ENCODE peak calls at places on chromosome 12, in four cellular contexts. One of them, this sample, is unnamed.

GRCh38 chr12:37545759-37546158 is 770.8 kb upstream of the ALG10B start:
- DNase-seq in psoas muscle: no peak
- DNase-seq in tibial artery: no peak
- DNase-seq in WERI-Rb-1: no peak
- DNase-seq in this sample: no peak

GRCh38 chr12:7189398-7190267 is at the start of gene PEX5:
- DNase-seq in WERI-Rb-1: peak
- DNase-seq in psoas muscle: peak
- DNase-seq in tibial artery: peak
- DNase-seq in this sample: peak

GRCh38 chr12:8108808-8109398 is 14.5 kb upstream of the CLEC4A start:
- DNase-seq in psoas muscle: peak
- DNase-seq in WERI-Rb-1: peak
- DNase-seq in tibial artery: peak
- DNase-seq in this sample: peak

GRCh38 chr12:42495244-42495643 is 94.3 kb downstream of the PRICKLE1 start:
- DNase-seq in psoas muscle: no peak
- DNase-seq in tibial artery: no peak
- DNase-seq in WERI-Rb-1: no peak
- DNase-seq in this sample: no peak

GRCh38 chr12:55797068-55797467 is 20.5 kb downstream of the SARNP start:
- DNase-seq in tibial artery: no peak
- DNase-seq in psoas muscle: no peak
- DNase-seq in WERI-Rb-1: peak
- DNase-seq in this sample: peak

GRCh38 chr12:49552899-49553298 is 14.1 kb downstream of the KCNH3 start:
- DNase-seq in psoas muscle: no peak
- DNase-seq in tibial artery: no peak
- DNase-seq in WERI-Rb-1: no peak
- DNase-seq in this sample: no peak

GRCh38 chr12:6340745-6341438 is 984 bp downstream of the TNFRSF1A start:
- DNase-seq in psoas muscle: no peak
- DNase-seq in WERI-Rb-1: no peak
- DNase-seq in tibial artery: no peak
- DNase-seq in this sample: no peak

GRCh38 chr12:18689781-18690180 is 48.0 kb downstream of the PLCZ1 start:
- DNase-seq in WERI-Rb-1: no peak
- DNase-seq in tibial artery: no peak
- DNase-seq in psoas muscle: no peak
- DNase-seq in this sample: no peak

GRCh38 chr12:117339104-117339503 is 22.3 kb downstream of the NOS1 start:
- DNase-seq in psoas muscle: no peak
- DNase-seq in WERI-Rb-1: no peak
- DNase-seq in tibial artery: no peak
- DNase-seq in this sample: no peak

GRCh38 chr12:46770501-46771183 is 55.2 kb downstream of the SLC38A4 start:
- DNase-seq in tibial artery: no peak
- DNase-seq in WERI-Rb-1: no peak
- DNase-seq in psoas muscle: no peak
- DNase-seq in this sample: peak

GRCh38 chr12:99852666-99853065 is 132.1 kb downstream of the ANKS1B start:
- DNase-seq in psoas muscle: no peak
- DNase-seq in WERI-Rb-1: no peak
- DNase-seq in tibial artery: no peak
- DNase-seq in this sample: no peak

GRCh38 chr12:180445-180844 is 33.5 kb downstream of the SLC6A12 start:
- DNase-seq in WERI-Rb-1: no peak
- DNase-seq in tibial artery: peak
- DNase-seq in psoas muscle: no peak
- DNase-seq in this sample: no peak

GRCh38 chr12:66379613-66380012 is 77.3 kb downstream of the HELB start:
- DNase-seq in psoas muscle: no peak
- DNase-seq in tibial artery: no peak
- DNase-seq in WERI-Rb-1: no peak
- DNase-seq in this sample: no peak

GRCh38 chr12:27841392-27841882 is 61.4 kb upstream of the MANSC4 start:
- DNase-seq in tibial artery: no peak
- DNase-seq in psoas muscle: no peak
- DNase-seq in WERI-Rb-1: no peak
- DNase-seq in this sample: no peak

GRCh38 chr12:41981013-41981412 is 163.7 kb downstream of the GXYLT1 start:
- DNase-seq in tibial artery: no peak
- DNase-seq in WERI-Rb-1: no peak
- DNase-seq in psoas muscle: no peak
- DNase-seq in this sample: no peak

GRCh38 chr12:109027767-109028166 is 6.9 kb upstream of the SVOP start:
- DNase-seq in psoas muscle: no peak
- DNase-seq in tibial artery: no peak
- DNase-seq in WERI-Rb-1: no peak
- DNase-seq in this sample: no peak

GRCh38 chr12:125201940-125202339 is 136.7 kb downstream of the AACS start:
- DNase-seq in tibial artery: no peak
- DNase-seq in psoas muscle: no peak
- DNase-seq in WERI-Rb-1: no peak
- DNase-seq in this sample: no peak

GRCh38 chr12:117226505-117226904 is 36.2 kb upstream of the FBXO21 start:
- DNase-seq in WERI-Rb-1: no peak
- DNase-seq in tibial artery: no peak
- DNase-seq in psoas muscle: no peak
- DNase-seq in this sample: no peak

GRCh38 chr12:63869656-63870055 is 25.2 kb downstream of the SRGAP1 start:
- DNase-seq in tibial artery: no peak
- DNase-seq in WERI-Rb-1: no peak
- DNase-seq in psoas muscle: no peak
- DNase-seq in this sample: no peak

GRCh38 chr12:6946033-6946919 is 2.5 kb downstream of the C12orf57 start:
- DNase-seq in tibial artery: no peak
- DNase-seq in WERI-Rb-1: peak
- DNase-seq in psoas muscle: peak
- DNase-seq in this sample: peak

GRCh38 chr12:122452701-122453285 is 30.3 kb upstream of the CLIP1 start:
- DNase-seq in WERI-Rb-1: no peak
- DNase-seq in psoas muscle: no peak
- DNase-seq in tibial artery: no peak
- DNase-seq in this sample: no peak

GRCh38 chr12:92861381-92861780 is 67.7 kb downstream of the EEA1 start:
- DNase-seq in tibial artery: no peak
- DNase-seq in WERI-Rb-1: no peak
- DNase-seq in psoas muscle: no peak
- DNase-seq in this sample: no peak

GRCh38 chr12:93851245-93851665 is 174.1 kb downstream of the CRADD start:
- DNase-seq in tibial artery: no peak
- DNase-seq in WERI-Rb-1: no peak
- DNase-seq in psoas muscle: no peak
- DNase-seq in this sample: no peak

GRCh38 chr12:78120866-78121590 is 290.3 kb downstream of the NAV3 start:
- DNase-seq in tibial artery: no peak
- DNase-seq in psoas muscle: no peak
- DNase-seq in WERI-Rb-1: no peak
- DNase-seq in this sample: no peak

GRCh38 chr12:1328385-1328784 is 266.0 kb downstream of the FBXL14 start:
- DNase-seq in WERI-Rb-1: no peak
- DNase-seq in tibial artery: no peak
- DNase-seq in psoas muscle: peak
- DNase-seq in this sample: no peak

GRCh38 chr12:64522316-64522715 is 70.4 kb downstream of the TBK1 start:
- DNase-seq in tibial artery: no peak
- DNase-seq in WERI-Rb-1: no peak
- DNase-seq in psoas muscle: no peak
- DNase-seq in this sample: no peak

GRCh38 chr12:90280564-90281058 is 572.0 kb upstream of the ATP2B1 start:
- DNase-seq in tibial artery: no peak
- DNase-seq in psoas muscle: no peak
- DNase-seq in WERI-Rb-1: no peak
- DNase-seq in this sample: no peak

GRCh38 chr12:68263366-68263765 is 10.0 kb upstream of the IL22 start:
- DNase-seq in psoas muscle: no peak
- DNase-seq in tibial artery: no peak
- DNase-seq in WERI-Rb-1: no peak
- DNase-seq in this sample: no peak

DNA sequence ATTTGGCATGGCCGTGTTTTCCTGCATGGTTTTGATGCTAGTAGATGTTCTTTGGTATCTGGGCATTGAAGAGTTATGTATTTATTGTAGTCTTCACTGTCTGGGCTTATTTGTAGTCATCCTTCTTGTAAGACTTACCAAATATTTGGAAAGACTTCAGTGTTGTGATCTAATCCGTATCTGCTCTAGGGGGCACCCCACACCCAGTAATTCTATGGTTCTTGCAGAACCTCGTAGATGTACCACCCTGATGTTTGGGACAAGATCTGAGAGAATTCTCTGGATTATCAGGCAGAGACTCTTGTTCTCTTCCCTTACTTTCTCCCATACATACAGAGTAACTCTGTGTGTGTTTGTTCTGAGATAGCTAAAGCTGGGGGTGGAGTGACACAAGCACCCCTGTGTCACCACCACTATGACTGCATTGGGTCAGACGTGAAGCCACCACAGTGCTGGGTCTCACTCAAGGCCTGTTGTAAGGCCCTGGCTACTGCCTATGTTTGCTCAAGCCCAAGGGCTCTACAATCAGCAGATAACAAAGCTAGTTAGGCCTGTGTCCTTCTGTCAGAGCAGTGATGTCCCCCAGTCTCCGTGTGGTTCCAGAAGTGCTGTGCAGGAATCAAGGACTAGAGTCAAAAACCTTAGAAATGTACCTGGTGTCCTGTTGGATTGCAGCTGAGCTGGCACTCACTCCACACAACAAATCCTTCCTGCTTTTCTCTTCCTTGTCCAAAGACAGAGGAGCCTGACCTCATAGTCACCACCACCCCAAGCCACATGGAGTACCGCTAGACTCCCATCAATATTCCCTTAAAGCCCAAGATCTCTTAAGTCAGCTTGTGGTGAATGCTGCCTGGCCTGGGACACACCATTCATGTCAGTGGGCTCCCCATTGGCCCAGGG is 9.5 kb downstream of the RDH16 start:
- DNase-seq in WERI-Rb-1: no peak
- DNase-seq in psoas muscle: no peak
- DNase-seq in tibial artery: no peak
- DNase-seq in this sample: no peak
- TF ChIP-seq CTCF in WERI-Rb-1: no peak
- TF ChIP-seq CTCF in psoas muscle: no peak
- TF ChIP-seq CTCF in tibial artery: no peak
- TF ChIP-seq CTCF in this sample: no peak

GRCh38 chr12:95114766-95115450 is 41.5 kb upstream of the NR2C1 start:
- DNase-seq in psoas muscle: no peak
- DNase-seq in WERI-Rb-1: no peak
- DNase-seq in tibial artery: no peak
- DNase-seq in this sample: no peak

GRCh38 chr12:95116773-95117172 is 43.4 kb upstream of the NR2C1 start:
- DNase-seq in WERI-Rb-1: no peak
- DNase-seq in psoas muscle: no peak
- DNase-seq in tibial artery: no peak
- DNase-seq in this sample: no peak

GRCh38 chr12:95117178-95117599 is 43.8 kb upstream of the NR2C1 start:
- DNase-seq in WERI-Rb-1: peak
- DNase-seq in tibial artery: peak
- DNase-seq in psoas muscle: no peak
- DNase-seq in this sample: peak

GRCh38 chr12:95115641-95116040 is 42.2 kb upstream of the NR2C1 start:
- DNase-seq in psoas muscle: no peak
- DNase-seq in tibial artery: no peak
- DNase-seq in WERI-Rb-1: no peak
- DNase-seq in this sample: no peak

DNA sequence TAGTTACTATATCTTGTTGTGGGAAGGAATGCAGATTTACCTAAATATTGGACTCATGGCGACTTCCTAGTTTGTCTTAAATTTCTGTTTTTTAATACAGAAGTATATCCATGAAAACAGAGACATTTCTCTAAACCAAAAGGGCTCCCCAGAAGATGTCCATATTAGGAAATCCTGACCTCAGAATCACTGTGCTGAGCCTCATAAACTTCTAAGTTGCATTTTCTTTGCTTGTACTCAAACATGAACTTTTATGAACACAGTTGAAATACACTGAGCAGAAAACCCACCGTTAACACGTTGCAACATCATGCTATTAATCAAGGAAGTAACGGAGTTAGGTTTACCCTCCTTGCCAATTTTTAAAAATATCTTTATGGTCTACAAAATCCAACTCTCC is 42.9 kb upstream of the NR2C1 start:
- DNase-seq in psoas muscle: no peak
- DNase-seq in WERI-Rb-1: no peak
- DNase-seq in tibial artery: no peak
- DNase-seq in this sample: no peak
- TF ChIP-seq CTCF in psoas muscle: no peak
- TF ChIP-seq CTCF in WERI-Rb-1: no peak
- TF ChIP-seq CTCF in tibial artery: no peak
- TF ChIP-seq CTCF in this sample: no peak

GRCh38 chr12:115450017-115450416 is 766.0 kb upstream of the TBX3 start:
- DNase-seq in psoas muscle: no peak
- DNase-seq in WERI-Rb-1: no peak
- DNase-seq in tibial artery: no peak
- DNase-seq in this sample: no peak

GRCh38 chr12:115451785-115452736 is 768.1 kb upstream of the TBX3 start:
- DNase-seq in WERI-Rb-1: peak
- DNase-seq in tibial artery: no peak
- DNase-seq in psoas muscle: peak
- DNase-seq in this sample: peak

GRCh38 chr12:115449526-115449925 is 765.6 kb upstream of the TBX3 start:
- DNase-seq in tibial artery: no peak
- DNase-seq in psoas muscle: no peak
- DNase-seq in WERI-Rb-1: no peak
- DNase-seq in this sample: no peak

GRCh38 chr12:115451151-115451784 is 767.3 kb upstream of the TBX3 start:
- DNase-seq in WERI-Rb-1: no peak
- DNase-seq in tibial artery: no peak
- DNase-seq in psoas muscle: no peak
- DNase-seq in this sample: no peak

GRCh38 chr12:115450710-115451109 is 766.7 kb upstream of the TBX3 start:
- DNase-seq in psoas muscle: no peak
- DNase-seq in WERI-Rb-1: no peak
- DNase-seq in tibial artery: no peak
- DNase-seq in this sample: no peak
- TF ChIP-seq CTCF in psoas muscle: no peak
- TF ChIP-seq CTCF in WERI-Rb-1: no peak
- TF ChIP-seq CTCF in tibial artery: no peak
- TF ChIP-seq CTCF in this sample: no peak

DNA sequence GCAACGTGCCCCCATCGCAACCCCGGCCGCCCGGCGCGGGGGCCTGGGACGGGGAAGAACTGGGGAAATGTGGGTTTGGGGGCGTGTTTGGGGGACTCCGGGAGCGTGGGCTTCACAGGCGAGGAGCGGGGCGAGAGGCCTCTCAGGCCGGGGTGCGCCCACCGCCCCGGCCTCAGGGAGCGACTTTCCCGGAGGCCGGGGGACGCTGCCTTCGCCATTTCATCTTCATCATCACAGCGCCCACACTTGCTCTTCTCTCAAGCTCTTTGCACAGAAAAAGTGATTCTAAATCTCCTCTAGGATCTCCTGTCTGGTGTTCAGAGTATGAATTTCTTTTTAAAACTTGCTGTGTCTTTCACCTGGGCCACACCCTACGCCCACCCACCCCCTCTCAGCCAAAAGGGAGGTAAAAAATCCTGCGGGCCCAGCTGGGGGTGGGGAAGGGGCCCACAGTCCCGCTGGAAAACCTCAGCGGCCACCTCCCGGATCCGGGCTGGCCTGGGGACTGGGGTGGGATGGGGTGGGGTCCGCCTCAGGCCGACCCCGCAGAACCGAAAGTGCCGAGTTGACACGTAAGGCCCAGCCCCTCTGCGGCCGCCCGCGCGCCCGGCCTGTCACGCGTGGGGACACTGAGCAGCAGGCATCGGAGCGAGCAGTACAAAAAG is 7.4 kb downstream of the CDKN1B start:
- DNase-seq in WERI-Rb-1: no peak
- DNase-seq in tibial artery: no peak
- DNase-seq in psoas muscle: no peak
- DNase-seq in this sample: peak
- TF ChIP-seq CTCF in WERI-Rb-1: no peak
- TF ChIP-seq CTCF in tibial artery: no peak
- TF ChIP-seq CTCF in psoas muscle: no peak
- TF ChIP-seq CTCF in this sample: no peak

This sample was measured in nephron progenitor cell.